ENCODE peak calls at places on chromosomes 7 and 10, in eight cellular contexts. M is Peyer's patch, G is body of pancreas, C is heart right ventricle, I is progenitor cell of endocrine pancreas, T is A549, H is K562, L is lung. B is an unnamed sample.

GRCh38 chr10:132066812-132067211 is 1.1 kb downstream of the JAKMIP3 start:
- DNase-seq in M (no peak), G (no peak), C (no peak), I (no peak), T (no peak), H (no peak), L (peak), B (no peak)

GRCh38 chr10:102735065-102735562 is 8.6 kb upstream of the WBP1L start:
- DNase-seq in M (no peak), G (peak), C (no peak), I (no peak), T (peak), H (peak), L (no peak), B (no peak)

GRCh38 chr7:68249611-68250010 is 1253.0 kb downstream of the TYW1 start:
- DNase-seq in M (no peak), G (no peak), C (no peak), I (no peak), T (no peak), H (no peak), L (no peak), B (no peak)

GRCh38 chr7:26853788-26854393 is 10.5 kb downstream of the SKAP2 start:
- DNase-seq in M (no peak), G (no peak), C (no peak), I (no peak), T (peak), H (no peak), L (no peak), B (no peak)

GRCh38 chr10:29471483-29471859 is 163.3 kb downstream of the SVIL start:
- DNase-seq in M (no peak), G (no peak), C (no peak), I (no peak), T (no peak), H (no peak), L (no peak), B (no peak)

GRCh38 chr10:35635576-35635975 is 6.5 kb downstream of the FZD8 start:
- DNase-seq in M (no peak), G (peak), C (no peak), I (peak), T (peak), H (peak), L (peak), B (no peak)

GRCh38 chr10:9858816-9859215 is 1158.9 kb upstream of the CELF2 start:
- DNase-seq in M (no peak), G (no peak), C (no peak), I (no peak), T (no peak), H (no peak), L (no peak), B (no peak)

GRCh38 chr10:106711313-106711906 is 453.1 kb downstream of the SORCS1 start:
- DNase-seq in M (no peak), G (peak), C (peak), I (no peak), T (peak), H (peak), L (peak), B (peak)

GRCh38 chr7:55017841-55018240 is 976 bp upstream of the EGFR start:
- DNase-seq in M (no peak), G (no peak), C (no peak), I (no peak), T (no peak), H (no peak), L (no peak), B (no peak)

GRCh38 chr7:74141705-74142104 is 32.5 kb upstream of the EIF4H start:
- DNase-seq in M (no peak), G (no peak), C (no peak), I (no peak), T (no peak), H (no peak), L (no peak), B (no peak)

GRCh38 chr10:122852261-122852660 is 6.6 kb upstream of the CUZD1 start:
- DNase-seq in M (no peak), G (no peak), C (no peak), I (no peak), T (no peak), H (no peak), L (no peak), B (no peak)

GRCh38 chr10:102133373-102134195 is 744 bp downstream of the PPRC1 start:
- DNase-seq in M (peak), G (peak), C (peak), I (peak), T (peak), H (peak), L (peak), B (peak)

GRCh38 chr10:67837519-67838314 is at the start of gene DNAJC12:
- DNase-seq in M (no peak), G (no peak), C (no peak), I (no peak), T (peak), H (peak), L (no peak), B (no peak)

GRCh38 chr7:151717415-151717814 is 159.5 kb downstream of the PRKAG2 start:
- DNase-seq in M (no peak), G (peak), C (no peak), I (no peak), T (no peak), H (no peak), L (peak), B (no peak)

GRCh38 chr10:63365976-63366765 is 99.6 kb downstream of the JMJD1C start:
- DNase-seq in M (no peak), G (no peak), C (no peak), I (no peak), T (no peak), H (no peak), L (no peak), B (no peak)

GRCh38 chr7:18700147-18700546 is 204.6 kb downstream of the HDAC9 start:
- DNase-seq in M (no peak), G (no peak), C (no peak), I (no peak), T (peak), H (no peak), L (no peak), B (no peak)

GRCh38 chr10:75208177-75208576 is 2.4 kb upstream of the VDAC2 start:
- DNase-seq in M (no peak), G (no peak), C (no peak), I (no peak), T (peak), H (no peak), L (no peak), B (no peak)

GRCh38 chr10:75209325-75210192 is 1.0 kb upstream of the VDAC2 start:
- DNase-seq in M (peak), G (peak), C (peak), I (no peak), T (peak), H (peak), L (peak), B (no peak)

GRCh38 chr10:75211007-75211735 is 575 bp downstream of the VDAC2 start:
- DNase-seq in M (no peak), G (no peak), C (no peak), I (no peak), T (peak), H (peak), L (no peak), B (no peak)

GRCh38 chr10:75207868-75208167 is 2.8 kb upstream of the VDAC2 start:
- DNase-seq in M (no peak), G (no peak), C (no peak), I (no peak), T (no peak), H (no peak), L (no peak), B (no peak)

DNA sequence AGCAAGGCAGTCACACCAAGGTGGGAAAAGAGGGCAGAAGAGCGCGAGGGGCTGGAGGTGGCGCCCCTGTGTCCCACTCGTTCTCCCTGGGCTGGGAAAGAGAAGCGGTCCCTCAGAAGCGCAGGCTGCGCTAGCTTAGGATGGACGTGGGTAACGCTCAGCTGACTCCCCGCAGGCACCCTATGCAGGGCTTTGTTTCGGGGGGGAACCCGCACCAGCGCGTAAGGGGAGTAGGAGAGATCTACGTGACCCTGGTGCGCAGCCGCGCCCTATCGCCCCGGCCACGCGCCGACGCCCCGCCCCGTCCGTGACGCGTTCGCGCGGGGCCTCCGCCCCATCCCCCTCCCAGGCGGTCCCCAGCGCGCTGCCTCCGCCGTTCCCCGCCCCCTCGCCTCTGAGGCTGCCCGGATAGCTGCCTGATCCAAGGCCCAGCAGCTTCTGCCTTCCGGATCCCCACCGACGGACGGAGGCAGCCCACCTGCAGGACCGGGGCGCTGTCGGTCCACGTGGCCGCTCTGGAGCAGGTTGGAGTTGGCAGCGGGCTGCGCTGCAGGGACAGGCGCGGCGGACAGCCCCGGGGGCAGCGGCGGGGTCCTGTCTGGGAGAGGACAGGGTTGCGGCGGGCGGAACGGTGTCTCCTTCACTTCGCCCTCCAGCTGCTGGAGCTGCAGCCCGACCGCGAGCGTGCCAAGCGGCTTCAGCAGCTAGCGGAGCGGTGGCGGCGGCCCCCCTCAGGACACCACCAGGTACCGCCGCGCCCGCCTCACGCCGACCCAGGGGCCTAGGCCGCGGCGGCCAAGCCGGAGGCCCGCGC is at the start of gene VDAC2:
- DNase-seq in M (peak), G (peak), C (peak), I (peak), T (peak), H (peak), L (peak), B (peak)
- TF ChIP-seq CTCF in M (no peak), G (no peak), C (no peak), I (peak), T (no peak), H (no peak), L (no peak), B (no peak)

DNA sequence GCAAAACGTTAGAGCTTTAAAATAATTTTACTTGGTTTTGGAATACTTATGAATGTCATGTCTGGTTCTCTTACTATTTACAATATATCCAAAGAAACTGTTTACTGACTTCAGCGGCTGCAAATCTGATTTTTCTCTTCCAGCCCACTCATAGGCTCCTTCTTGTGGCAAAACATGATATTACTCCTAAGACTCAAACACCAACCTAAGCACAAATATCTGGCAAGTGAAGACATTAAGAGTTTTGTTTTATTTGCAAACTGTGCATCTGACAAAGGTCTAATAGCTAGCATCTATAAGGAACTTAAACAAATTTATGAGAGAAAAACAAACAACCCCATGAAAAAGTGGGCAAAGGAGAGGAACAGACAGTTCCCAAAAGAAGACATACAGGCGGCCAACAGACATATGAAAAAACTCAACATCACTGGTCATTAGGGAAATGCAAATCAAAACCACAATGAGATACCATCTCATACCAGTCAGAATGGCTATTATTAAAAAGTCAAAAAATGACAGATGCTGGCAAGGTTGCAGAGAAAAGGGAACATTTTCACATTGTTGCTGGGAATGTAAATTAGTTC is 20.3 kb upstream of the GJC3 start:
- DNase-seq in M (no peak), G (no peak), C (no peak), I (no peak), T (peak), H (no peak), L (no peak), B (no peak)
- TF ChIP-seq CTCF in M (no peak), G (no peak), C (peak), I (no peak), T (peak), H (peak), L (peak), B (no peak)

GRCh38 chr7:5287802-5288201 is 5.1 kb downstream of the SLC29A4 start:
- DNase-seq in M (no peak), G (no peak), C (no peak), I (no peak), T (no peak), H (no peak), L (no peak), B (no peak)

GRCh38 chr7:5282464-5283316 is at the start of gene SLC29A4:
- DNase-seq in M (no peak), G (peak), C (peak), I (no peak), T (peak), H (peak), L (no peak), B (no peak)

GRCh38 chr7:5283421-5284303 is 919 bp downstream of the SLC29A4 start:
- DNase-seq in M (no peak), G (peak), C (no peak), I (no peak), T (peak), H (peak), L (no peak), B (no peak)

GRCh38 chr7:5286933-5287332 is 4.2 kb downstream of the SLC29A4 start:
- DNase-seq in M (no peak), G (no peak), C (no peak), I (no peak), T (no peak), H (no peak), L (no peak), B (no peak)

DNA sequence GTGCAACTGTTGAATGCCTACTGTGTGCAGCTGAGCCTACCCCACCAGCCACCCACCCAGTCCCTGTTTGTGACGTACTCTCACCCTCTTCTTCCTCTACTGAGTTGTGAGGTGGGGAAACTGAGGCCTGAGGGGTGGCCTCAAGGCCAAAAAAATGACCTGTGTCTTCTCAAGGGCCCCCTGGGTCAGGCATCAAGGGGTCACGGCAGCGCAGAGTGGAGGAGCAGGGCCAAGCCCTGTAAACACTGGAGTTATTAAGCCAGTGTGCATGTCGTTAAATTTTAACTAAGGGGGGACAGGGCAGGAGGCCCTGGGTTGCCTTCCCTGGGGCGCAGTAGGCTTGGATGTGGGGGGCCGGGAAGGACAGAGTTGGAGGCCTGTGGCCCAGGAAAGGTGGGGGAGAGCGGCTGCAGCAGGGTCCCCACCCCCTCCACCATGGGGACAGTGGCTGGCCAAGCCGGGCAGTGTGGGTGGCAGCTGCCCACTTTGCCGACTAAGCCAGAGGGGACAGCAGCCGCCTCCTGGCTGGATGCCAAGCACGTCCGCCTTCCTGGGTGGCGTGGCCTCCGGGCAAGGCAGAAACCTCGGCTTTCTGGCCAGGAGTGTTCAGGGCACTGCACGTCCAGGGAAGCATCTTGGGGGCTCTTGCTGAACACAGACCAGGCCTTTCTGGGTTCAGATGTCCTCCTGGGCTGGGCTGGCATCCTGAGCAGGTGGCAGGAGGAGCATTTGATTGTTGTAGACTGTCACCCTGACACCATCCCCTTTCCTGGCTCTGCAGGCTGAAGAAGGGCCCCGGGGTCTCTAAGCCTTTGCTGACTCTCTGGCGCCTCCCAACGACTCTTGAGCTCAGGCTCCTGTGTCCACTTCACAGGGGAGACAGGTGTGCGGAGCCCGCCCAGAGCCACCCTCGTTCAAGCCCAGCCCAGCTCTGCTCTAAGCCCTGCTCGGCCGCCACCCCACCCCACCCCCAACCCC is 1.9 kb downstream of the SLC29A4 start:
- DNase-seq in M (peak), G (peak), C (peak), I (peak), T (peak), H (peak), L (peak), B (no peak)
- TF ChIP-seq CTCF in M (no peak), G (no peak), C (no peak), I (peak), T (peak), H (peak), L (no peak), B (no peak)

DNA sequence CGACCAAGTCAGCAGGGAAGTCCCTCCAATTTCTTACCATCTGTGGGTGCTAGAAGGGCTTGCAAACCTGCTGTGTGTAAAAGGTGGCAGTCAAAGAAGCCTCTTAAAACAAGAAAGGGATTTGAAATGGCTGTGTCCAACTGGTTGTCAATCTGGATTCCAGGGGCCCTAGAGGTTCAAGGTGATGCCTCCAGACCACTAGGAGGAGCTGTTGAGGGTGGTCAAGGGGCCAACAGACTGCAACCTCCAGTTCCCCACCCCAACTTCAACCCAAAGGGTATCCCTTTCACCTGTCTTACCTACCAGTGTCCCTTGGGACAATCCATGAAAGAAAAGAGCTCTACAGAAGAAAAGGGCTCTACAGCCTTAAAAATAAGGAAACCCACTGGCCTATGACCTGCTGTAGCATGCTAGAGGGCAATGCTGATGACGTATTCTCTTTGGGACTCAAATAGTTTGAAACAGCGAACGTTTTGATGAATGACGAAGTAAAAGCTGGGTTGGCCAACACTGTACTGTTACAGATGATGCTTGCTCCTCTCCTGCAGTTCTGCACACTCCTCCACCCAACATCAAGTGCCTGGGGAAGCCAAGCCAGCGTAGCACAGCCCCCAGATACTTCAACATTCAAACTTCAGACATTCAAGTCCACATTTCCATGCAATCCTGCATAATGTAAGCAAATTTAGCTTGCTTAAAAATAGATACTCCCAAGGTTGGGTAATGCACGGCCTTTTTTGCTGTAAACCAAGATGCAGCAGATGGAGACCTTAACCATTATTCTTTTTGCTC is 46.0 kb upstream of the WDR11 start:
- DNase-seq in M (no peak), G (no peak), C (no peak), I (no peak), T (no peak), H (no peak), L (no peak), B (no peak)
- TF ChIP-seq CTCF in M (no peak), G (no peak), C (no peak), I (peak), T (no peak), H (no peak), L (no peak), B (no peak)

DNA sequence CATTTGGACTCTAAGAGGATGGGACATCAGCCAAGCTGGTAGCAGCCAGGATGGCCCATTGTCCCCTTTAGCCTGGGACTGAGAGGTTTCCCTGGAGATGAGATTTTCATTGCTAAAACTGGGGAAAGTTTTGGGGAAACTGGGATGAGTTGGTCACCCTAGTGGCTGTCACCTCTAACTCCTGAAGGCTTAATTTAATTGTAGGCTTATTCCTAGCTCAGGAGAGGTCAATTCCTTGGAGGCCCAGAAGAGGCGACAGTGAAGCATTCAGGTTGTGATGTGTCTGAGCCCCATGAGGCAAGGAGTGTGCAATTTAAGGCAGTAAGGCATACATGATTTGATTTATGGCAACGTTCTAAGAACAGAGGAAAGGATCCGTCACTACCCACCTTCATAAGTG is 24.9 kb upstream of the JAZF1 start:
- DNase-seq in M (no peak), G (no peak), C (no peak), I (no peak), T (no peak), H (no peak), L (no peak), B (no peak)
- TF ChIP-seq CTCF in M (no peak), G (no peak), C (no peak), I (no peak), T (no peak), H (no peak), L (no peak), B (no peak)

GRCh38 chr10:116269612-116270011 is 3.4 kb downstream of the GFRA1 start:
- DNase-seq in M (no peak), G (no peak), C (no peak), I (no peak), T (no peak), H (no peak), L (no peak), B (no peak)

GRCh38 chr10:116274141-116274861 is 1.3 kb upstream of the GFRA1 start:
- DNase-seq in M (no peak), G (no peak), C (peak), I (peak), T (peak), H (no peak), L (no peak), B (no peak)

GRCh38 chr10:116270691-116271592 is 2.1 kb downstream of the GFRA1 start:
- DNase-seq in M (no peak), G (peak), C (peak), I (no peak), T (no peak), H (no peak), L (no peak), B (no peak)

GRCh38 chr10:116271593-116272496 is 1.2 kb downstream of the GFRA1 start:
- DNase-seq in M (no peak), G (peak), C (peak), I (no peak), T (no peak), H (no peak), L (no peak), B (no peak)

GRCh38 chr10:116272497-116273221 is at the start of gene GFRA1:
- DNase-seq in M (no peak), G (peak), C (peak), I (peak), T (peak), H (no peak), L (no peak), B (no peak)
- TF ChIP-seq CTCF in M (no peak), G (no peak), C (no peak), I (peak), T (peak), H (no peak), L (no peak), B (no peak)

GRCh38 chr10:125822878-125823662 is at the start of the genes BCCIP and UROS:
- DNase-seq in M (peak), G (peak), C (peak), I (peak), T (peak), H (peak), L (peak), B (peak)
- TF ChIP-seq CTCF in M (no peak), G (no peak), C (no peak), I (no peak), T (no peak), H (no peak), L (no peak), B (no peak)